ENCODE peak calls at places on chromosomes 12 and 14, in four cellular contexts. One of them, this sample, is unnamed.

GRCh38 chr12:108305520-108305919 is 33.6 kb downstream of the CMKLR1 start:
- DNase-seq in H1: no peak
- DNase-seq in SK-N-SH: peak
- DNase-seq in K562: peak
- DNase-seq in this sample: no peak

GRCh38 chr12:1466481-1467260 is 127.7 kb downstream of the FBXL14 start:
- DNase-seq in SK-N-SH: no peak
- DNase-seq in K562: no peak
- DNase-seq in H1: no peak
- DNase-seq in this sample: no peak

GRCh38 chr12:15700595-15700994 is 88.6 kb downstream of the EPS8 start:
- DNase-seq in K562: no peak
- DNase-seq in SK-N-SH: no peak
- DNase-seq in H1: no peak
- DNase-seq in this sample: peak

GRCh38 chr12:29782285-29782820 is 1.4 kb downstream of the TMTC1 start:
- DNase-seq in H1: no peak
- DNase-seq in SK-N-SH: no peak
- DNase-seq in K562: no peak
- DNase-seq in this sample: no peak

GRCh38 chr12:116673713-116674112 is 64.2 kb downstream of the SPRING1 start:
- DNase-seq in H1: no peak
- DNase-seq in SK-N-SH: no peak
- DNase-seq in K562: no peak
- DNase-seq in this sample: peak

GRCh38 chr12:30599631-30600030 is 96.0 kb downstream of the IPO8 start:
- DNase-seq in K562: no peak
- DNase-seq in H1: no peak
- DNase-seq in SK-N-SH: no peak
- DNase-seq in this sample: no peak

GRCh38 chr14:50083467-50084337 is 32.7 kb downstream of the VCPKMT start:
- DNase-seq in K562: no peak
- DNase-seq in SK-N-SH: no peak
- DNase-seq in H1: no peak
- DNase-seq in this sample: no peak

GRCh38 chr12:6333566-6333965 is 8.3 kb downstream of the TNFRSF1A start:
- DNase-seq in K562: no peak
- DNase-seq in H1: no peak
- DNase-seq in SK-N-SH: no peak
- DNase-seq in this sample: no peak

GRCh38 chr12:127809236-127809635 is 457.7 kb upstream of the TMEM132C start:
- DNase-seq in H1: no peak
- DNase-seq in SK-N-SH: no peak
- DNase-seq in K562: no peak
- DNase-seq in this sample: peak

GRCh38 chr12:13347241-13348043 is 150.9 kb downstream of the EMP1 start:
- DNase-seq in H1: no peak
- DNase-seq in K562: no peak
- DNase-seq in SK-N-SH: no peak
- DNase-seq in this sample: peak

GRCh38 chr14:95862243-95862642 is 14.4 kb upstream of the TUNAR start:
- DNase-seq in SK-N-SH: no peak
- DNase-seq in K562: no peak
- DNase-seq in H1: no peak
- DNase-seq in this sample: no peak

GRCh38 chr12:45737638-45738037 is 8.1 kb downstream of the ARID2 start:
- DNase-seq in SK-N-SH: no peak
- DNase-seq in H1: no peak
- DNase-seq in K562: no peak
- DNase-seq in this sample: no peak

GRCh38 chr14:23364604-23365352 is at the start of gene EFS:
- DNase-seq in H1: peak
- DNase-seq in SK-N-SH: peak
- DNase-seq in K562: no peak
- DNase-seq in this sample: no peak

GRCh38 chr14:101088714-101089113 is 185.2 kb upstream of the RTL1 start:
- DNase-seq in K562: no peak
- DNase-seq in H1: no peak
- DNase-seq in SK-N-SH: peak
- DNase-seq in this sample: no peak

GRCh38 chr14:75969891-75970290 is 11.9 kb downstream of the TGFB3 start:
- DNase-seq in H1: no peak
- DNase-seq in SK-N-SH: no peak
- DNase-seq in K562: no peak
- DNase-seq in this sample: no peak

GRCh38 chr12:10718279-10718821 is 4.8 kb downstream of the YBX3 start:
- DNase-seq in H1: no peak
- DNase-seq in K562: no peak
- DNase-seq in SK-N-SH: no peak
- DNase-seq in this sample: no peak

DNA sequence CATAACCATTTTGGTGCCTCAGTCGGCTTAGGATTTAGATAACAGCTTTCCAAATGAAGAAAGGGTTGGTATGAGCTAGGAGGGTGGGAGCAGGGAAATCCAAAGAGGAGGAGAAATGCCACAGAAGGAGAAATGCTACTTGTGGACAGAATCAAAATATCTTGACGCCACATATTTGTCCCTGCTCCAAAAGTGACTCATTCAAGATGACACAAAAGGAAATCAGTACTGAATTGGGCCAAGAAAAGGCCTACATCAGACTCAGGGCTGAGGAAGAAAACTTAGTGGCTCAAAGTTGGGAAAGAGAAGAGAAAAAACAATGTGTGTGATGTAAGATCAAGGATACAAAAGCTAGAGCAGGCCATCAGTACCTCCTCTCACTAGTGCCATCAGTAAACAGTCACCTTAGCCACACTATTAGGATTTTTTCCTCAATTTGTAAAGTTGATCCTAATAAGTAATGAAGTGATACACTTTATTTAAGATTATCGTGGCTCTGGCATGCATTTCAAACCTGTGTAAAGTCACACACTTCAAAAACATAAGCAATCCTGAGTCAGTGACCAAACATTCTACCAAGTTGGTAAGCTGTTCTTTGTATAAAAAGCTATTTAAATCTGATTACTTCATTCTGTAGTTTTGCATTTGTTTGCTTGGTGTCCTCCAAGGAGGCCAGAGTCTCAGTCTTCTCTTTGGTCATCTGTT is 52.5 kb upstream of the VPS33A start:
- DNase-seq in H1: no peak
- DNase-seq in K562: no peak
- DNase-seq in SK-N-SH: no peak
- DNase-seq in this sample: no peak
- TF ChIP-seq CHD2 in H1: no peak
- TF ChIP-seq CHD2 in K562: no peak
- TF ChIP-seq CHD2 in SK-N-SH: no peak
- TF ChIP-seq CHD2 in this sample: no peak

DNA sequence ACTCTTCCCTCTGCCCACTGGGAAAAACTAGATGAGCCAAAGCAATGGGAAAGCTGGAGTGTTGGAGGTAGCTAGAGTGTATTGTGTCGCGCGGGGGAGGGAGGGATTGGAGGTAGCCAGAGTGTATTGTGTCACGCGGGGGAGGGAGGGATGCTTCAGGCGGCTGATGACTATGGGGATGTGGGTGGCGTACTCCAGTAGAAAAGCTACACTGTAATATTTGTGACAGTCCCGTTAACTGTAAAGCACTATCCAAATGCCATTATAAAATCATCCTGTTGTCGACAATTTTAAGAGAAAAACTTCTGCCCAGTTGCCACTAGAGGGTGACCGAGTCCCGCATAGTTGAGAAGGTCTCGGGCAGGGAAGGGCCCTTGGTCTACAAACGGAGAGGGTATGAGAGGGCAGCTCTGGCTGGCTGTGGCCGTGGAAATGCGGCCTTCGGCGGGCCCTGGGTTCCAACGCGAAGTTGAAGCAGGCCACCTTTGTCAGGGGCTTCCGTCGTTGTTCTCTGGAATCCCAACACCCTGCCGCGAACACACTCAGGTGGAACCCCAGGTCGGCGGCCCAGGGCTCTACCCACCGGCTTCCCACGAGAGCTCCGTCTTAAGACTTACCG is 15.1 kb upstream of the PLEK2 start:
- DNase-seq in H1: peak
- DNase-seq in SK-N-SH: peak
- DNase-seq in K562: peak
- DNase-seq in this sample: peak
- TF ChIP-seq CHD2 in H1: no peak
- TF ChIP-seq CHD2 in SK-N-SH: no peak
- TF ChIP-seq CHD2 in K562: no peak
- TF ChIP-seq CHD2 in this sample: no peak

GRCh38 chr14:72094844-72095582 is 162.8 kb downstream of the RGS6 start:
- DNase-seq in SK-N-SH: no peak
- DNase-seq in K562: no peak
- DNase-seq in H1: no peak
- DNase-seq in this sample: no peak

GRCh38 chr14:72098202-72098601 is 166.0 kb downstream of the RGS6 start:
- DNase-seq in K562: no peak
- DNase-seq in H1: no peak
- DNase-seq in SK-N-SH: no peak
- DNase-seq in this sample: no peak

GRCh38 chr14:72097173-72097783 is 165.0 kb downstream of the RGS6 start:
- DNase-seq in H1: no peak
- DNase-seq in SK-N-SH: no peak
- DNase-seq in K562: no peak
- DNase-seq in this sample: no peak
- TF ChIP-seq CHD2 in H1: no peak
- TF ChIP-seq CHD2 in SK-N-SH: no peak
- TF ChIP-seq CHD2 in K562: no peak
- TF ChIP-seq CHD2 in this sample: no peak

DNA sequence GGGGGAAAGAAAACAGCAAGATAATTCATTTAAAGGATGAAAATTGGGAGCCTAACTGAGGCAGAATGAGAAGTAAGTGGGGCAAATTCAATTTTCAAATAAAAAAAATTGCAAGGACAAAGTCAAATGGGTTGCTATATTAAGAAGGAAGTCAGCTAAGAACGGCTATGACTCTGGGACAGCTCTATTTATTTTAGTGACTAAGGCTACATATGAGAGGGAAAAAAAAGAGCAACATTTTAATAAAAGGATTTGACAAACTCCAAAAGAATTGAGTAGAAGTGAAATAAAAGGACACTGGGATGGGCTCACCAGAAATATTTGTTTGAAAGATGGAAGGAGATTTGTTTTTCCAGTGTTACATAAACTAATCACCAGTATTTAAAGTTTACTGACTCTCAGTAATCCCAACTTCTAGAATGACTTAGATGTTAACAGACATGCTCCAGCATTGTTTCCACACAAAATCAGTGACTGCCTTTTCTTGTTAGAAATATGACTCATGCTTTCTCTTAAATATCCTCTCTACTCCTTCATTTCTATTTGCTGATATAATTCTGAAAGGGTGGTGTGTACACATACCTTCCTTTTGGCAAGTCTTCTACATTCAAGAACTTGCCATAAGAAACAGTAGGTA is 198.5 kb downstream of the SLC25A21 start:
- DNase-seq in K562: no peak
- DNase-seq in H1: no peak
- DNase-seq in SK-N-SH: no peak
- DNase-seq in this sample: peak
- TF ChIP-seq CHD2 in K562: no peak
- TF ChIP-seq CHD2 in H1: no peak
- TF ChIP-seq CHD2 in SK-N-SH: no peak
- TF ChIP-seq CHD2 in this sample: no peak

GRCh38 chr12:49264466-49264872 is 413 bp upstream of the TUBA1C start:
- DNase-seq in SK-N-SH: no peak
- DNase-seq in H1: no peak
- DNase-seq in K562: peak
- DNase-seq in this sample: peak
- TF ChIP-seq CHD2 in SK-N-SH: no peak
- TF ChIP-seq CHD2 in H1: no peak
- TF ChIP-seq CHD2 in K562: no peak
- TF ChIP-seq CHD2 in this sample: no peak

GRCh38 chr12:27344246-27344645 is 11.6 kb downstream of the BMAL2 start:
- DNase-seq in K562: no peak
- DNase-seq in SK-N-SH: no peak
- DNase-seq in H1: no peak
- DNase-seq in this sample: no peak

GRCh38 chr12:27347779-27348178 is 15.1 kb downstream of the BMAL2 start:
- DNase-seq in K562: no peak
- DNase-seq in SK-N-SH: no peak
- DNase-seq in H1: no peak
- DNase-seq in this sample: no peak

GRCh38 chr12:27344760-27345159 is 12.1 kb downstream of the BMAL2 start:
- DNase-seq in H1: no peak
- DNase-seq in K562: no peak
- DNase-seq in SK-N-SH: no peak
- DNase-seq in this sample: no peak

GRCh38 chr12:27343255-27344000 is 10.8 kb downstream of the BMAL2 start:
- DNase-seq in SK-N-SH: no peak
- DNase-seq in K562: no peak
- DNase-seq in H1: no peak
- DNase-seq in this sample: peak

DNA sequence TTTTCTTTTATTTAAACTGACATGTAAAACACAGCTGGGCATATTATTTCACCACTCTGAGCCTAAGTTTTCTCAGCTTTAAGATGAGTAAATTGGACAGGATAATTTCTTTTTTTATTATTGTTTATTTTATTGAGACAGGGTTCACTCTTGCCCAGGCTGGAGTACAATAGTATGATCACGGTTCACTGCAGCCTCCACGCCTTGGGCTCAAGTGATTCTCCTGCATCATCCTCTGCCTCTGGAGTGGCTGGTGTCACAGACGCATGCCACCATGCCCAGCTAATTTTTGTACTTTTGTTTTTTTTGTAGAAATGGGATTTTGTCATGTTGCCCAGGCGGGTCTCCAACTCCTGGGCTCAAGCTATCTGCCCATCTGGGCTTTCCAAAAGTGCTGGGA is 12.7 kb downstream of the BMAL2 start:
- DNase-seq in H1: no peak
- DNase-seq in SK-N-SH: no peak
- DNase-seq in K562: no peak
- DNase-seq in this sample: no peak
- TF ChIP-seq CHD2 in H1: no peak
- TF ChIP-seq CHD2 in SK-N-SH: no peak
- TF ChIP-seq CHD2 in K562: no peak
- TF ChIP-seq CHD2 in this sample: no peak

This sample was measured in A549.